ENCODE peak calls at places on chromosomes 1 and 21, in eight cellular contexts. W is tibial artery, U is mammary epithelial cell, L is psoas muscle, V is small intestine, A is fibroblast of lung, K is prostate gland, T is iPS DF 6.9. Y is an unnamed sample. For H3K36me3, the result is how much of the 10 kb centered on the place peaks cover.

GRCh38 chr1:196997428-196997827 is 20.1 kb downstream of the CFHR5 start:
- DNase-seq in K (no peak), L (no peak), T (no peak), W (no peak), V (no peak), A (peak), U (peak), Y (no peak)

GRCh38 chr1:224852901-224853568 is 76.4 kb upstream of the DNAH14 start:
- DNase-seq in U (peak), V (peak), W (no peak), L (no peak), A (peak), K (no peak), T (no peak), Y (no peak)

GRCh38 chr1:114338491-114338890 is 172.5 kb downstream of the TRIM33 start:
- DNase-seq in T (no peak), V (no peak), W (no peak), A (no peak), K (no peak), U (no peak), L (no peak), Y (no peak)

GRCh38 chr1:163875927-163876320 is 554.2 kb downstream of the NUF2 start:
- DNase-seq in V (no peak), K (no peak), A (peak), U (no peak), L (no peak), W (peak), T (no peak), Y (no peak)

GRCh38 chr1:56123421-56123820 is 455.9 kb downstream of the PLPP3 start:
- DNase-seq in V (no peak), T (no peak), K (no peak), A (peak), W (no peak), L (no peak), U (peak), Y (no peak)

GRCh38 chr1:43277116-43277876 is 7.5 kb downstream of the TMEM125 start:
- DNase-seq in V (peak), W (no peak), U (no peak), K (no peak), T (no peak), A (no peak), L (no peak), Y (no peak)

GRCh38 chr1:227042292-227042691 is 102.2 kb downstream of the COQ8A start:
- DNase-seq in L (no peak), V (no peak), U (no peak), A (no peak), K (no peak), T (no peak), W (no peak), Y (no peak)

GRCh38 chr21:18832950-18833349 is 429.4 kb upstream of the TMPRSS15 start:
- DNase-seq in T (no peak), W (no peak), U (peak), A (peak), V (no peak), L (no peak), K (no peak), Y (no peak)

GRCh38 chr1:112704908-112705627 is 1.9 kb downstream of the RHOC start:
- DNase-seq in W (peak), U (peak), L (peak), K (peak), V (peak), A (peak), T (peak), Y (peak)

GRCh38 chr21:39885119-39885848 is 18.0 kb downstream of the PCP4 start:
- DNase-seq in V (no peak), K (no peak), U (no peak), A (peak), T (no peak), L (peak), W (no peak), Y (peak)

GRCh38 chr1:171581226-171581625 is 40.8 kb upstream of the MYOCOS start:
- DNase-seq in A (no peak), U (no peak), V (no peak), W (no peak), K (no peak), L (no peak), T (no peak), Y (no peak)

GRCh38 chr1:171581766-171582165 is 40.3 kb upstream of the MYOCOS start:
- DNase-seq in L (no peak), K (no peak), W (no peak), U (no peak), V (no peak), A (no peak), T (no peak), Y (no peak)

GRCh38 chr1:171576144-171576543 is 45.9 kb upstream of the MYOCOS start:
- DNase-seq in K (no peak), T (no peak), A (no peak), U (no peak), V (no peak), L (no peak), W (no peak), Y (no peak)
- H3K36me3 ChIP-seq in K (under half), T (under half), A (under half), U (half or more), V (under half), L (under half), W (half or more), Y (under half)

GRCh38 chr1:165303415-165303814 is 53.1 kb downstream of the LMX1A start:
- DNase-seq in A (no peak), L (peak), T (no peak), V (no peak), U (no peak), K (no peak), W (no peak), Y (no peak)
- H3K4me3 ChIP-seq in A (no peak), L (no peak), T (no peak), V (no peak), U (no peak), K (no peak), W (no peak), Y (no peak)

GRCh38 chr1:223775054-223775453 is 62.7 kb downstream of the CAPN2 start:
- DNase-seq in L (no peak), U (no peak), K (no peak), T (no peak), W (no peak), A (no peak), V (no peak), Y (no peak)

GRCh38 chr1:223776826-223777454 is 64.6 kb downstream of the CAPN2 start:
- DNase-seq in U (no peak), W (no peak), T (no peak), V (no peak), K (peak), A (no peak), L (no peak), Y (no peak)

GRCh38 chr1:223774133-223774811 is 61.9 kb downstream of the CAPN2 start:
- DNase-seq in K (no peak), W (no peak), L (no peak), U (no peak), T (no peak), A (no peak), V (no peak), Y (no peak)

GRCh38 chr1:223775711-223776074 is 63.4 kb downstream of the CAPN2 start:
- DNase-seq in A (no peak), V (no peak), U (no peak), T (no peak), W (no peak), L (no peak), K (no peak), Y (no peak)

DNA sequence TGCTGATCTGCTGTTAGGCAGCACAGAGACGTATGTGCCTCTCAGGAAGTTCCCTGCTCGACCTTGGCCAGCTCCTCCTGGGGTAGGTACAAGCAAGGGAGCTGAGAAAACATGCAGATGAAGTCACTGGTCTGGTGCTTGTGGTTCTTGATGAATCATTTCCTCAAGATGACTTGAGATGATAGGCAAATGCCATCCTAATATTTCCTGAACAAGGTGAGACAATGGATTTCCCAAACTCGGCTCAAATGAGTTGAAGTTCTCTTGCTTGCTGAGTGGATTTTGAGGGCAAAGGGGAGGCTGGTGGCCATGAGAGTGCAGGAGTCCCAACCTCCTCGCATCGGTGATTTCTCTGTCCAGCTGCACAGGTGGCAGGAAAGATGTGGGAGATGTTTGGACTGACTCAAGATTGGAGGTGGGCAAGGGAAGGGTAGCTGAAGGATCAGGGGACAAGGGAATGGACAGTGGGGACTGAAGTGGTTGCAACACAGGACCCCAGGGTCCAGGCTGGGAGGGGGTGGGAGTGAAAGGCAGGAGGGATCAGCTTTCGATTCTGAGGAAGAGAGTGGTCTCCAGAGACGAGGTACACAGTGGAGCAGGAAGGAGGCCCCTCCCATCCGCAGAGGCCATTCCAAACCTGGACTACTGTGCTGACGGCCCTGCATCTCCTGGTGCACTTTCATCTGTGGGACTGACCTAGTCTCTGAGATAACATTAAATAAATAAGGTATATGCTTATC is 63.9 kb downstream of the CAPN2 start:
- DNase-seq in K (no peak), U (peak), L (no peak), T (no peak), V (no peak), A (peak), W (no peak), Y (no peak)
- H3K36me3 ChIP-seq in K (under half), U (under half), L (under half), T (under half), V (under half), A (under half), W (half or more), Y (under half)

DNA sequence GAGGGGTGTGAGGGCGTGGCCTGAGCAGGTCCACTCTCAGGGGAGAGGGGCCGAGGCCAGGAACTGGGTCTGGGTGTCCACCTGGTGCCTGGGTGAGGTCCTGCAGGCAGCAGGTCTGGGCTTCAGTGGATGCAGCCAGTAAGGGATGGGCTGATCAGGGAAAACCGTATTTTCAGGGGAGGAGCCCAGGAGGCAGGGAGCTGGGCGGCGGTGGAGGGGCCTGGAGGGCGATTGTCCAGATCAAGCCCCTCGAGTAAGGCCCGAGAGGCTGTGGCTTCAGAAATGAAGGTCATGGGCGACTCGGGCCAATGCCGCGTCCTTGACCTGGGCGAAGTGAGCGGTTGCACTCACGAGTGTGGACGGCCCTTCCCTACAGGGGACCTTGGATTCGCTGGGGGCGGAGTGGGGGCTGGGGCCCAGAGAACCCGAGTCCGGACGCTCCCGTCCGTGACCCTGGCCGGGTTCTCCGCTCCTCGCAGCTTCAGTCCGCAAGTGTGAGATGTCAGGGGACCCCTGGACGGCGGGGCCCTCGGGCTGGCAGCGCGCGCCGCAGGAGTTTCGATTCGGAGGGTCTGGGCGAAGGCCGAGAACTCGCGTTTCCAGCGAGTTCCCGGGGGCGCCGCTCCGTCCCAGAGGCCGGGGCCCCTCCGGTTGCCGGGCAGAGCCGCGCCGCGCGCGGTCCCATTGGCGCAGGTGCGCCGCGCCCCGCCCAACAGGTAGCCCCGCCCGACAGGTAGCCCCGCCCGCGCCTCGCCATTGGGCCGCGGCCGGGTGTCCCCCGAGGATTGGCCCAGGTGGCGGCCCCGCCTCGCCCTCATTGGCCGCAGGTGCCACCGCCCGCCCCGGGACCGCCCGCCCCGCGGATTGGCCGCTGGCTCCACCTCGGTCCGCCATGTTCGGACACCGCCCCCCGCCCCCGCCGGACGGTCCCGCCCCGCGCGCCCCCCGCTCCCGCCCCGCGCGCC is at the start of gene PRKCZ:
- DNase-seq in A (peak), L (peak), W (no peak), K (peak), T (peak), U (peak), V (peak), Y (no peak)
- H3K4me3 ChIP-seq in A (no peak), L (peak), W (peak), K (peak), T (peak), U (peak), V (peak), Y (peak)

Y was measured in tibial nerve.